ENCODE peak calls at places on chromosomes 5 and 9, in nine cellular contexts. R is activated naive CD8-positive, alpha-beta T cell treated with anti-CD3 and anti-CD28 coated beads, Interleukin-2, amount 50 U/mL, for 24 hours; E is BE2C; K is RWPE1; Y is activated gamma-delta T cell treated with anti-CD3 and anti-CD28 coated beads, Interleukin-2, amount 50 U/mL, for 16 hours; S is NCI-H1930; U is Right ventricle myocardium superior; J is type B pancreatic cell; W is cardiac fibroblast. H is an unnamed sample.

GRCh38 chr5:95358858-95359257 is 32.3 kb upstream of the FAM81B start:
- DNase-seq in Y (no peak), S (no peak), W (no peak), E (no peak), R (no peak), U (no peak), K (no peak), J (no peak), H (no peak)

GRCh38 chr9:87599901-87600610 is 102.4 kb downstream of the DAPK1 start:
- DNase-seq in Y (no peak), W (peak; percentile 91), U (no peak), S (no peak), R (no peak), E (no peak), J (no peak), K (peak; percentile 31), H (no peak)

GRCh38 chr5:52988335-52989024 is 672 bp upstream of the ITGA2 start:
- DNase-seq in W (no peak), Y (no peak), U (no peak), J (no peak), E (no peak), R (no peak), S (no peak), K (no peak), H (no peak)

GRCh38 chr5:52786937-52787599 is 648 bp upstream of the ITGA1 start:
- DNase-seq in U (no peak), S (no peak), E (no peak), J (no peak), W (peak; percentile 43), R (no peak), Y (no peak), K (peak; percentile 20), H (peak; percentile 12)

GRCh38 chr5:65812648-65813047 is 90.6 kb downstream of the NLN start:
- DNase-seq in S (no peak), J (no peak), R (no peak), K (no peak), Y (no peak), U (no peak), W (no peak), E (no peak), H (no peak)

GRCh38 chr5:126961128-126961527 is 69.2 kb downstream of the MARCHF3 start:
- DNase-seq in U (no peak), J (no peak), S (no peak), Y (no peak), W (no peak), K (no peak), R (no peak), E (no peak), H (no peak)

GRCh38 chr5:93845376-93845775 is 104.0 kb upstream of the POU5F2 start:
- DNase-seq in S (no peak), R (no peak), W (no peak), Y (no peak), E (no peak), K (no peak), J (no peak), U (no peak), H (no peak)

GRCh38 chr5:134554319-134555222 is 29.1 kb downstream of the JADE2 start:
- DNase-seq in J (no peak), U (peak; percentile 81), Y (peak; percentile 20), R (peak; percentile 71), W (peak; percentile 95), K (peak; percentile 47), S (no peak), E (peak; percentile 88), H (peak; percentile 52)

GRCh38 chr5:24621809-24622208 is 23.0 kb downstream of the CDH10 start:
- DNase-seq in J (no peak), S (no peak), R (no peak), E (peak; percentile 62), U (no peak), W (peak; percentile 0), K (no peak), Y (no peak), H (no peak)

GRCh38 chr5:153276151-153276550 is 214.3 kb upstream of the GRIA1 start:
- DNase-seq in E (no peak), R (peak; percentile 5), Y (no peak), S (no peak), J (no peak), W (peak; percentile 37), U (no peak), K (peak; percentile 69), H (no peak)

GRCh38 chr5:131303537-131303936 is 39.7 kb downstream of the CDC42SE2 start:
- DNase-seq in R (no peak), J (no peak), Y (no peak), W (peak; percentile 63), S (no peak), E (no peak), K (peak; percentile 31), U (no peak), H (no peak)

GRCh38 chr9:113929634-113930092 is 53.6 kb downstream of the ZNF618 start:
- DNase-seq in U (no peak), J (no peak), S (no peak), W (peak; percentile 87), K (peak; percentile 63), R (no peak), E (no peak), Y (no peak), H (peak; percentile 29)

GRCh38 chr5:81422671-81423070 is 28.7 kb upstream of the ACOT12 start:
- DNase-seq in Y (no peak), R (no peak), W (peak; percentile 23), K (peak; percentile 26), J (no peak), S (no peak), U (no peak), E (no peak), H (peak; percentile 29)

GRCh38 chr9:135282808-135283207 is 195.3 kb downstream of the OLFM1 start:
- DNase-seq in R (no peak), S (no peak), W (no peak), Y (no peak), E (no peak), K (no peak), J (no peak), U (peak; percentile 33), H (no peak)

GRCh38 chr5:78527054-78527884 is 121.3 kb downstream of the LHFPL2 start:
- DNase-seq in K (peak; percentile 85), E (no peak), W (peak; percentile 98), J (no peak), R (no peak), U (peak; percentile 65), Y (no peak), S (no peak), H (peak; percentile 65)

GRCh38 chr5:173247504-173247903 is 12.5 kb upstream of the NKX2-5 start:
- DNase-seq in K (no peak), E (no peak), U (no peak), R (no peak), Y (no peak), J (no peak), S (no peak), W (no peak), H (no peak)

GRCh38 chr5:111973946-111974345 is 217.0 kb upstream of the NREP start:
- DNase-seq in K (no peak), W (peak; percentile 33), S (no peak), J (no peak), Y (no peak), R (no peak), E (no peak), U (no peak), H (no peak)

GRCh38 chr9:6805532-6805931 is 47.8 kb downstream of the KDM4C start:
- DNase-seq in R (no peak), Y (no peak), J (no peak), K (no peak), U (no peak), S (no peak), W (peak; percentile 58), E (no peak), H (no peak)

H was measured in epithelial cell of prostate.